ENCODE peak calls at places on chromosomes 12 and 14, in seven cellular contexts. A is upper lobe of left lung; Z is cardiac fibroblast; D is cardiac muscle cell; H is A549; J is stomach; F is CD8-positive, alpha-beta T cell. K is an unnamed sample.

GRCh38 chr12:117067638-117068037 is 31.6 kb downstream of the TESC start:
- DNase-seq in A (no peak), Z (no peak), D (no peak), H (no peak), J (no peak), F (no peak), K (no peak)

GRCh38 chr14:95305145-95305544 is 14.6 kb downstream of the CLMN start:
- DNase-seq in A (no peak), Z (no peak), D (no peak), H (no peak), J (no peak), F (no peak), K (no peak)

GRCh38 chr12:88953029-88953586 is 372.8 kb upstream of the KITLG start:
- DNase-seq in A (no peak), Z (no peak), D (no peak), H (no peak), J (no peak), F (no peak), K (no peak)

GRCh38 chr14:94938016-94938415 is 168.1 kb upstream of the GSC start:
- DNase-seq in A (no peak), Z (no peak), D (no peak), H (no peak), J (no peak), F (no peak), K (no peak)

GRCh38 chr14:52840916-52841315 is 49.5 kb upstream of the GNPNAT1 start:
- DNase-seq in A (no peak), Z (peak), D (peak), H (peak), J (no peak), F (no peak), K (no peak)

GRCh38 chr14:94601961-94602391 is 10.2 kb upstream of the SERPINA3 start:
- DNase-seq in A (no peak), Z (peak), D (peak), H (peak), J (peak), F (no peak), K (peak)

GRCh38 chr12:55997535-55997859 is 421 bp downstream of the SUOX start:
- DNase-seq in A (no peak), Z (no peak), D (no peak), H (no peak), J (no peak), F (no peak), K (no peak)

GRCh38 chr14:28001002-28001401 is 765.6 kb upstream of the FOXG1 start:
- DNase-seq in A (no peak), Z (no peak), D (no peak), H (no peak), J (no peak), F (no peak), K (no peak)

DNA sequence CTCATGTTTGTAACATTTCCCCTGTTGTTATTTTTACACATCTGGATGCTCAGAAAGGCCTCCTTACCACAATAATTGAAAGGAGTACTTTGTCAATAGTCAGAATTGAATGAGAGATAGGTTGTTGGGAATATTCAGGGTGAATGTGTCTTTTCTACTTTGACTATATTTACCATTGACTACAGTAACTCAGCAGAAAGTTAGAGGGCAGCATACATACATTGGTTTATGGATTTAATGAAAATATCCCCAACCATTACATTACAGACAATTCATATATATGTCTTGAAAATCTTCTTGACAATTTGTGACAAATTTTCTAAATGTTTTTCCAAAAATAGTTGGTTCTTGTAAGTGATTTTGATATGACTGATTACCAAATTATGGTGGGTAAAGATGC is 97.7 kb downstream of the NTS start:
- DNase-seq in A (no peak), Z (no peak), D (no peak), H (no peak), J (no peak), F (no peak), K (no peak)
- TF ChIP-seq CTCF in A (no peak), Z (no peak), D (no peak), H (peak), J (no peak), F (no peak), K (no peak)

GRCh38 chr14:24213866-24214652 is 771 bp upstream of the CHMP4A start:
- DNase-seq in A (no peak), Z (no peak), D (no peak), H (no peak), J (no peak), F (no peak), K (no peak)
- TF ChIP-seq CTCF in A (no peak), Z (no peak), D (no peak), H (no peak), J (no peak), F (no peak), K (no peak)

GRCh38 chr12:100345020-100345767 is 11.7 kb upstream of the SLC17A8 start:
- DNase-seq in A (no peak), Z (no peak), D (no peak), H (no peak), J (no peak), F (no peak), K (no peak)

GRCh38 chr12:100346660-100347059 is 10.2 kb upstream of the SLC17A8 start:
- DNase-seq in A (no peak), Z (peak), D (peak), H (no peak), J (no peak), F (no peak), K (no peak)

DNA sequence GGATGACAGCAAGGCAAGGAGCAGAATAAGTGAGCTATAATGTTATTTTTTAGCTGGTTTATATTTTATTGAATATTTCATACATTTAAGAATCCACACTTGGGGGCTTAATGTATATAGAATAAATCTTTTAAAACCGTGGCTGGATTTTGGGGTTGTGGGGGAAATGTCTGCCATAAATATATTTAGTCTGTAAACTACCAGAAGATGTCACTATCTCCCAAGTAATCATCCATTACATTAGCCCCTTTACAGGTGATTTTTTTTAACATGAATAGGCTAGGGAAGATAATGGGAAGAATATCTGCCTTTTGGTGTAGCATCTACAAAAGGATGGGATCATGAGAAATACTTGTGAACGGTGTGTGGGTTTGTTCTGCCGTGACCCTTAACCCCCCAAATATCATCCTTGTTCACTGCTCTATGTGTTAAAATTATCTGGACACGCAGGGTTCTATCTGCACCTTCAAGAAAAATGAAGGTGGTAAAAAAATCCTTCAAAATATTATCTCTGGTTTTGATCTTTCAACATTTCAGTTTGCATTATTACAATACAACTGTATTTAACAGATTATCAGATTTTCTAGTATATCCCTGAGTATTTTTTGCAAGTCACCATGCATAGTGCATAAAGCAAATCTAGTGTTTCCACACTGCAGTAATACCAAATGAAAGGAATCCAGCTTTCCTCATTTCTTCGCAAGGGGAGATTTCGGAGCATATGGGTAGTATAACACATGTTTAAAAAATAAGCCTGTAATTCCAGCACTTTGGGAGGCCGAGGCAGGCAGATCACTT is 8.0 kb upstream of the SLC17A8 start:
- DNase-seq in A (no peak), Z (peak), D (peak), H (peak), J (no peak), F (no peak), K (no peak)
- TF ChIP-seq CTCF in A (no peak), Z (peak), D (peak), H (peak), J (no peak), F (no peak), K (peak)

DNA sequence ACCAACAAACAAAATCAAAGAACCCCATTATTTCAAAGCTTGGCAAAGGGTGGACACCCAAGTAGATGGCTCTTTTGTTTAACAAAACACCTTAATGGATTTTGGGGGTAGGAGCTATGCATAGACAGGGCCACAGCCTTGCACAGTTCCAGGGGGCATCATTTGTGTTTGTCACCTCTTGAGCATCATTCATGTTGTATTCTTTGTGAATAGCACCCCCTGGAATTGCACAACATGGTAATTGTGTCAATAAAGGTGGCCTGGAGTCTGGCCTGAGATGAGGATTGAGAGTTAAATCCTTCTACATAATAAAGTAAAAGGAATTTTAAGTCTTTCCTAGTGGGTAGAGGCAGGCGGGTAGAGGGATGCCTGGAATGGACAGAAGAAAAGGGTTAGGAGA is 3.3 kb upstream of the FRS2 start:
- DNase-seq in A (no peak), Z (no peak), D (no peak), H (no peak), J (no peak), F (no peak), K (no peak)
- TF ChIP-seq CTCF in A (no peak), Z (no peak), D (no peak), H (no peak), J (no peak), F (no peak), K (no peak)

K was measured in AG09319.